ENCODE peak calls at places on chromosomes 1 and 21, in four cellular contexts. One of them, this sample, is unnamed.

GRCh38 chr1:29597861-29598260 is 361.5 kb downstream of the PTPRU start:
- DNase-seq in A549: no peak
- DNase-seq in esophagus squamous epithelium: no peak
- DNase-seq in kidney: no peak
- DNase-seq in this sample: no peak

GRCh38 chr1:18513995-18514394 is 33.3 kb downstream of the KLHDC7A start:
- DNase-seq in A549: no peak
- DNase-seq in esophagus squamous epithelium: no peak
- DNase-seq in kidney: no peak
- DNase-seq in this sample: no peak

GRCh38 chr1:106962591-106962990 is 93.9 kb upstream of the PRMT6 start:
- DNase-seq in A549: no peak
- DNase-seq in esophagus squamous epithelium: no peak
- DNase-seq in kidney: no peak
- DNase-seq in this sample: no peak

GRCh38 chr1:234866007-234866866 is 256.3 kb upstream of the IRF2BP2 start:
- DNase-seq in A549: peak; percentile 50
- DNase-seq in esophagus squamous epithelium: no peak
- DNase-seq in kidney: no peak
- DNase-seq in this sample: no peak

GRCh38 chr21:45973475-45974072 is 8.0 kb upstream of the COL6A1 start:
- DNase-seq in A549: peak; percentile 68
- DNase-seq in esophagus squamous epithelium: no peak
- DNase-seq in kidney: peak; percentile 93
- DNase-seq in this sample: no peak

GRCh38 chr1:169486281-169486904 is 649 bp upstream of the SLC19A2 start:
- DNase-seq in A549: no peak
- DNase-seq in esophagus squamous epithelium: no peak
- DNase-seq in kidney: no peak
- DNase-seq in this sample: no peak

GRCh38 chr1:202162049-202162417 is 1.6 kb upstream of the PTPN7 start:
- DNase-seq in A549: no peak
- DNase-seq in esophagus squamous epithelium: no peak
- DNase-seq in kidney: peak; percentile 64
- DNase-seq in this sample: no peak

GRCh38 chr1:32811265-32811664 is 5.9 kb downstream of the YARS1 start:
- DNase-seq in A549: no peak
- DNase-seq in esophagus squamous epithelium: no peak
- DNase-seq in kidney: no peak
- DNase-seq in this sample: no peak

GRCh38 chr1:186967659-186968394 is 139.1 kb downstream of the PLA2G4A start:
- DNase-seq in A549: no peak
- DNase-seq in esophagus squamous epithelium: no peak
- DNase-seq in kidney: no peak
- DNase-seq in this sample: no peak

GRCh38 chr1:49728377-49728776 is 295.4 kb downstream of the AGBL4 start:
- DNase-seq in A549: no peak
- DNase-seq in esophagus squamous epithelium: no peak
- DNase-seq in kidney: no peak
- DNase-seq in this sample: no peak

GRCh38 chr21:33261635-33262034 is 4.5 kb upstream of the IL10RB start:
- DNase-seq in A549: no peak
- DNase-seq in esophagus squamous epithelium: no peak
- DNase-seq in kidney: no peak
- DNase-seq in this sample: no peak

GRCh38 chr1:154221815-154222081 is 993 bp downstream of the UBAP2L start:
- DNase-seq in A549: no peak
- DNase-seq in esophagus squamous epithelium: no peak
- DNase-seq in kidney: no peak
- DNase-seq in this sample: no peak

GRCh38 chr1:43653339-43653738 is 3.4 kb downstream of the KDM4A start:
- DNase-seq in A549: peak; percentile 36
- DNase-seq in esophagus squamous epithelium: no peak
- DNase-seq in kidney: no peak
- DNase-seq in this sample: no peak

GRCh38 chr1:244076740-244077139 is 25.7 kb downstream of the ZBTB18 start:
- DNase-seq in A549: no peak
- DNase-seq in esophagus squamous epithelium: no peak
- DNase-seq in kidney: no peak
- DNase-seq in this sample: no peak

GRCh38 chr1:235134171-235134570 is 5.5 kb upstream of the TOMM20 start:
- DNase-seq in A549: no peak
- DNase-seq in esophagus squamous epithelium: no peak
- DNase-seq in kidney: no peak
- DNase-seq in this sample: no peak

GRCh38 chr1:199307865-199308264 is 669.0 kb downstream of the PTPRC start:
- DNase-seq in A549: no peak
- DNase-seq in esophagus squamous epithelium: no peak
- DNase-seq in kidney: no peak
- DNase-seq in this sample: no peak

GRCh38 chr1:62926681-62927252 is 142.8 kb downstream of the ATG4C start:
- DNase-seq in A549: no peak
- DNase-seq in esophagus squamous epithelium: no peak
- DNase-seq in kidney: no peak
- DNase-seq in this sample: no peak

GRCh38 chr1:241654019-241654418 is 1.9 kb downstream of the WDR64 start:
- DNase-seq in A549: no peak
- DNase-seq in esophagus squamous epithelium: no peak
- DNase-seq in kidney: no peak
- DNase-seq in this sample: no peak

GRCh38 chr1:42848823-42849537 is 2.6 kb downstream of the ZNF691 start:
- DNase-seq in A549: no peak
- DNase-seq in esophagus squamous epithelium: no peak
- DNase-seq in kidney: no peak
- DNase-seq in this sample: no peak

GRCh38 chr1:199272107-199272506 is 633.3 kb downstream of the PTPRC start:
- DNase-seq in A549: no peak
- DNase-seq in esophagus squamous epithelium: no peak
- DNase-seq in kidney: no peak
- DNase-seq in this sample: no peak

GRCh38 chr1:74579425-74579824 is 67.0 kb upstream of the LRRC53 start:
- DNase-seq in A549: no peak
- DNase-seq in esophagus squamous epithelium: no peak
- DNase-seq in kidney: no peak
- DNase-seq in this sample: no peak

GRCh38 chr1:9211291-9211811 is 23.2 kb upstream of the H6PD start:
- DNase-seq in A549: no peak
- DNase-seq in esophagus squamous epithelium: no peak
- DNase-seq in kidney: no peak
- DNase-seq in this sample: no peak

GRCh38 chr1:44733365-44733764 is 2.4 kb upstream of the RNU5D-1 start:
- DNase-seq in A549: no peak
- DNase-seq in esophagus squamous epithelium: no peak
- DNase-seq in kidney: no peak
- DNase-seq in this sample: no peak

GRCh38 chr1:16122361-16122881 is 33.4 kb downstream of the EPHA2 start:
- DNase-seq in A549: no peak
- DNase-seq in esophagus squamous epithelium: no peak
- DNase-seq in kidney: peak; percentile 53
- DNase-seq in this sample: no peak

GRCh38 chr1:5601516-5601915 is 390.7 kb downstream of the NPHP4 start:
- DNase-seq in A549: no peak
- DNase-seq in esophagus squamous epithelium: no peak
- DNase-seq in kidney: no peak
- DNase-seq in this sample: no peak

GRCh38 chr21:22020221-22020620 is 1022.0 kb downstream of the NCAM2 start:
- DNase-seq in A549: no peak
- DNase-seq in esophagus squamous epithelium: no peak
- DNase-seq in kidney: no peak
- DNase-seq in this sample: no peak

GRCh38 chr1:26239936-26240335 is 5.9 kb downstream of the CEP85 start:
- DNase-seq in A549: no peak
- DNase-seq in esophagus squamous epithelium: no peak
- DNase-seq in kidney: no peak
- DNase-seq in this sample: no peak

GRCh38 chr21:43277481-43278351 is 108.9 kb downstream of the CRYAA start:
- DNase-seq in A549: no peak
- DNase-seq in esophagus squamous epithelium: no peak
- DNase-seq in kidney: peak; percentile 43
- DNase-seq in this sample: no peak

GRCh38 chr1:207868252-207868768 is 42.6 kb downstream of the CD34 start:
- DNase-seq in A549: no peak
- DNase-seq in esophagus squamous epithelium: no peak
- DNase-seq in kidney: peak; percentile 92
- DNase-seq in this sample: no peak

GRCh38 chr21:33817663-33818433 is 97.8 kb downstream of the ATP5PO start:
- DNase-seq in A549: no peak
- DNase-seq in esophagus squamous epithelium: no peak
- DNase-seq in kidney: no peak
- DNase-seq in this sample: no peak

GRCh38 chr1:230768903-230769570 is 21.8 kb downstream of the CAPN9 start:
- DNase-seq in A549: no peak
- DNase-seq in esophagus squamous epithelium: no peak
- DNase-seq in kidney: no peak
- DNase-seq in this sample: no peak

GRCh38 chr1:169138866-169139670 is 32.6 kb downstream of the ATP1B1 start:
- DNase-seq in A549: no peak
- DNase-seq in esophagus squamous epithelium: no peak
- DNase-seq in kidney: no peak
- DNase-seq in this sample: no peak

GRCh38 chr1:228150458-228151169 is 884 bp downstream of the GJC2 start:
- DNase-seq in A549: no peak
- DNase-seq in esophagus squamous epithelium: no peak
- DNase-seq in kidney: peak; percentile 80
- DNase-seq in this sample: no peak

GRCh38 chr1:223189903-223190724 is 47.1 kb upstream of the TLR5 start:
- DNase-seq in A549: peak; percentile 13
- DNase-seq in esophagus squamous epithelium: no peak
- DNase-seq in kidney: no peak
- DNase-seq in this sample: no peak

GRCh38 chr1:199302554-199302953 is 663.7 kb downstream of the PTPRC start:
- DNase-seq in A549: no peak
- DNase-seq in esophagus squamous epithelium: no peak
- DNase-seq in kidney: no peak
- DNase-seq in this sample: no peak

GRCh38 chr1:20361401-20361800 is 70.7 kb downstream of the VWA5B1 start:
- DNase-seq in A549: no peak
- DNase-seq in esophagus squamous epithelium: no peak
- DNase-seq in kidney: no peak
- DNase-seq in this sample: no peak
- H3K4me3 ChIP-seq in A549: no peak overlapping the region
- H3K4me3 ChIP-seq in esophagus squamous epithelium: no peak overlapping the region
- H3K4me3 ChIP-seq in kidney: no peak overlapping the region
- H3K4me3 ChIP-seq in this sample: no peak overlapping the region

DNA sequence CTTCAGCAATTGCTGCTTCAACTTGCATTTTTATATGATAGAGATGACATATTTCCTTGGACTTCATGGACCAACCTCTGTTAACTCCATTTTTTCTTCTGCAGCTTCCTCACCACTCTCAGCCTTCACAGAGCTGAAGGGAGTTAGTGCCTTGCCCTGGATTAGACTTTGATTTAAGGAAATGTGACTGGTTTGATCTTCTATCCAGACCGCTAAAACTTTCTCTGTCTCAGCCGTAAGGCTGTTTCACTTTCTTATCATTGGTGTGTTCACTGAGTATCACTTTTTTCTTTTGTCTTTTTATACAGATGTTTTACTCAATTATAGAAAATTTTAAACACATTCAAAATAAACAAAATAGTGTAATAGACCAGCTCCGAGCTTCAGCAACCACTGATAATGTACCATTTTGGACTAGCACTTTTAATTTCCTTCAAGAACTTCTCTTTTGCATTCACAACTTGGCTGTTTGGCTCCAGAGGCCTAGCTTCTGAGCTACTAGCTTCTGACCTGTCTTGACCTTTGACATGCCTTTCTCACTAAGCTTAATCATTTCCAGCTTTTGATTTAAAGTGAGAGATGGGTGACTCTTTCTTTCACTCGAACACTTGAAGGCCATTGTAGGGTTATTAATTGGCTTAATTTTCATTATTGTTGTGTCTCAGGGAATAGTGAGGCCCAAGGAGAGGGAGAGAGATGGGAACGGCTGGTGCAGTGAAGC is 9.3 kb downstream of the NEK7 start:
- DNase-seq in A549: no peak
- DNase-seq in esophagus squamous epithelium: no peak
- DNase-seq in kidney: no peak
- DNase-seq in this sample: no peak
- H3K4me3 ChIP-seq in A549: no peak overlapping the region
- H3K4me3 ChIP-seq in esophagus squamous epithelium: no peak overlapping the region
- H3K4me3 ChIP-seq in kidney: no peak overlapping the region
- H3K4me3 ChIP-seq in this sample: no peak overlapping the region

GRCh38 chr1:1893997-1894353 is 3.1 kb upstream of the GNB1 start:
- DNase-seq in A549: no peak
- DNase-seq in esophagus squamous epithelium: no peak
- DNase-seq in kidney: peak; percentile 61
- DNase-seq in this sample: no peak

GRCh38 chr1:1894354-1895049 is 3.6 kb upstream of the GNB1 start:
- DNase-seq in A549: no peak
- DNase-seq in esophagus squamous epithelium: no peak
- DNase-seq in kidney: peak; percentile 74
- DNase-seq in this sample: no peak

GRCh38 chr1:1893291-1893985 is 2.6 kb upstream of the GNB1 start:
- DNase-seq in A549: no peak
- DNase-seq in esophagus squamous epithelium: no peak
- DNase-seq in kidney: peak; percentile 61
- DNase-seq in this sample: no peak

GRCh38 chr1:1895050-1895398 is 4.1 kb upstream of the GNB1 start:
- DNase-seq in A549: no peak
- DNase-seq in esophagus squamous epithelium: no peak
- DNase-seq in kidney: no peak
- DNase-seq in this sample: no peak

DNA sequence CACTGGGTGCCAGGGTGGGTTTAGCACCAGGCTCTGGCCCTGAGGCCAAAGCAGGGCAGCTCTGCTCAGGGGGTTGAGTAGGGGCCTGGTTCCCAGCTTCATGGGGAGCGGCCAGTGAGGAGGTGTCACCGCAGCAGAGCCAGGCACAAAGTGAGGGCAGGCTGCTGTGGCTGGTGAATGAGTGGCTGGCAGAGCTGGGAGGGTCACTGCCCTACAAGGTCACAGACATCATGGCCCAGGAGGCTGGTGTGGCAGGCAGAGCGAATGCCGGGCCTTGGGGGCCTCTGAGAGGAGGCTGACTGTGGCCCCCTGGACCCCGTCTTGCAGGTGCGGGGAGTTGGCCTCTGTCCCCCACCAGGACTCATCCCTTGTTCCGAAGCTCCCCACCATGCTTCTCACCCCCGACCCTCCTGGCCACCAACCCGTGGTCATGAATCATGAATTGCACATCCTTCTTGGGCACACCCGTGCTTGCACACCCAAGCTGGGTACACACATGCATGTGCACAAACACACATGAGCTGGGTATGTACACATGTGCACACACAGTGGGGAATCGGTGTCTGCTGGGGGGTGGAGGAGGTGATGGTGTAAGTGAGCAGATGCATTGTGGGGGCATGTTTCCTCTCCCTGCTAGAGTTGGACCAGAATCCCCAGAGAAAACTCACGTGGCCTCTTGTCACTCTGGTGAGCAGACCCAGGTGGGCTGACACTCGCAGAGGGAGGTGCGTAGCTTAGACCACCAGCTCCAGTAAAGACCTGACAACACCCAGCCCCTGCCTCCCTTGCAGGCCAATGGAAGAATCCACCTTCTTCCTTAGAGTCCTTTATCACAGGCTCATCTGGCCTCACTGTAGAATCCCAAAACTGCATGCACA is 4.8 kb upstream of the GNB1 start:
- DNase-seq in A549: no peak
- DNase-seq in esophagus squamous epithelium: no peak
- DNase-seq in kidney: peak; percentile 63
- DNase-seq in this sample: no peak
- H3K4me3 ChIP-seq in A549: no peak overlapping the region
- H3K4me3 ChIP-seq in esophagus squamous epithelium: no peak overlapping the region
- H3K4me3 ChIP-seq in kidney: no peak overlapping the region
- H3K4me3 ChIP-seq in this sample: no peak overlapping the region

GRCh38 chr1:155636397-155637153 is 26.6 kb downstream of the MSTO1 start:
- DNase-seq in A549: no peak
- DNase-seq in esophagus squamous epithelium: no peak
- DNase-seq in kidney: no peak
- DNase-seq in this sample: no peak
- H3K4me3 ChIP-seq in A549: no peak overlapping the region
- H3K4me3 ChIP-seq in esophagus squamous epithelium: no peak overlapping the region
- H3K4me3 ChIP-seq in kidney: peak overlapping the region; percentile 60
- H3K4me3 ChIP-seq in this sample: no peak overlapping the region